ENCODE peak calls at places on chromosomes 2 and 18, in five cellular contexts. J is ascending aorta; Q is CD8-positive, alpha-beta T cell; U is HCT116; N is heart right ventricle. K is an unnamed sample. For H3K27me3, the result is how much of the 10 kb centered on the place peaks cover.

GRCh38 chr2:110768591-110768990 is 36.2 kb downstream of the ACOXL start:
- DNase-seq in J (no peak), Q (no peak), U (no peak), N (no peak), K (no peak)

GRCh38 chr2:144479659-144480058 is 40.3 kb downstream of the ZEB2 start:
- DNase-seq in J (no peak), Q (no peak), U (no peak), N (no peak), K (no peak)

GRCh38 chr2:106167067-106167466 is 27.0 kb downstream of the UXS1 start:
- DNase-seq in J (no peak), Q (no peak), U (no peak), N (no peak), K (no peak)

GRCh38 chr2:9748586-9748985 is 94.7 kb upstream of the TAF1B start:
- DNase-seq in J (no peak), Q (no peak), U (no peak), N (no peak), K (no peak)

GRCh38 chr2:113754989-113755689 is 1.3 kb downstream of the SLC35F5 start:
- DNase-seq in J (no peak), Q (no peak), U (no peak), N (no peak), K (no peak)

GRCh38 chr2:38601463-38602135 is 1.1 kb downstream of the HNRNPLL start:
- DNase-seq in J (no peak), Q (no peak), U (no peak), N (no peak), K (no peak)

GRCh38 chr2:46216213-46216612 is 81.0 kb upstream of the EPAS1 start:
- DNase-seq in J (no peak), Q (no peak), U (no peak), N (no peak), K (peak)

GRCh38 chr2:239328306-239329191 is 72.3 kb downstream of the HDAC4 start:
- DNase-seq in J (no peak), Q (no peak), U (no peak), N (peak), K (peak)

GRCh38 chr18:11119962-11120361 is 29.4 kb downstream of the PIEZO2 start:
- DNase-seq in J (no peak), Q (no peak), U (no peak), N (no peak), K (no peak)

GRCh38 chr2:240435457-240435954 is at the start of gene GPC1:
- DNase-seq in J (no peak), Q (peak), U (peak), N (peak), K (no peak)

GRCh38 chr2:55771612-55772011 is 78.0 kb upstream of the PNPT1 start:
- DNase-seq in J (no peak), Q (no peak), U (peak), N (no peak), K (no peak)

GRCh38 chr2:217839073-217839749 is 163.6 kb downstream of the TNS1 start:
- DNase-seq in J (no peak), Q (no peak), U (no peak), N (no peak), K (no peak)

GRCh38 chr2:39437522-39438296 is 624 bp upstream of the MAP4K3 start:
- DNase-seq in J (no peak), Q (peak), U (peak), N (peak), K (no peak)

GRCh38 chr2:86786001-86786536 is 4.6 kb downstream of the CD8A start:
- DNase-seq in J (no peak), Q (peak), U (no peak), N (no peak), K (no peak)

GRCh38 chr18:76437910-76438309 is 57.1 kb downstream of the ZNF516 start:
- DNase-seq in J (no peak), Q (no peak), U (no peak), N (no peak), K (no peak)

GRCh38 chr2:62631160-62632085 is 74.1 kb upstream of the EHBP1 start:
- DNase-seq in J (no peak), Q (no peak), U (no peak), N (no peak), K (no peak)

GRCh38 chr2:126761981-126762878 is 106.3 kb downstream of the GYPC start:
- DNase-seq in J (no peak), Q (peak), U (no peak), N (no peak), K (no peak)

GRCh38 chr2:162478721-162479129 is 134.8 kb downstream of the GCA start:
- DNase-seq in J (no peak), Q (no peak), U (no peak), N (no peak), K (no peak)

GRCh38 chr2:118593257-118593656 is 254.2 kb downstream of the EN1 start:
- DNase-seq in J (no peak), Q (no peak), U (no peak), N (no peak), K (no peak)

GRCh38 chr18:56598422-56598821 is 40.0 kb downstream of the TXNL1 start:
- DNase-seq in J (no peak), Q (no peak), U (no peak), N (no peak), K (no peak)

GRCh38 chr2:128593518-128594272 is 275.0 kb upstream of the HS6ST1 start:
- DNase-seq in J (no peak), Q (no peak), U (no peak), N (peak), K (no peak)

GRCh38 chr2:108978709-108979111 is 10.3 kb downstream of the EDAR start:
- DNase-seq in J (no peak), Q (no peak), U (no peak), N (no peak), K (no peak)

GRCh38 chr2:47559079-47559684 is 156.2 kb downstream of the MSH2 start:
- DNase-seq in J (no peak), Q (no peak), U (no peak), N (no peak), K (no peak)

GRCh38 chr2:29213871-29214341 is 98.7 kb downstream of the CLIP4 start:
- DNase-seq in J (no peak), Q (no peak), U (no peak), N (no peak), K (no peak)

GRCh38 chr2:145190031-145190703 is 670.2 kb upstream of the ZEB2 start:
- DNase-seq in J (no peak), Q (no peak), U (no peak), N (no peak), K (no peak)

GRCh38 chr2:197189770-197190434 is 120.7 kb downstream of the ANKRD44 start:
- DNase-seq in J (no peak), Q (no peak), U (no peak), N (no peak), K (no peak)

GRCh38 chr2:85585781-85586105 is 1.5 kb downstream of the VAMP5 start:
- DNase-seq in J (no peak), Q (no peak), U (no peak), N (no peak), K (no peak)

GRCh38 chr2:74739733-74740241 is 85.7 kb downstream of the SEMA4F start:
- DNase-seq in J (no peak), Q (no peak), U (no peak), N (no peak), K (no peak)

GRCh38 chr18:24051256-24051947 is 36.8 kb downstream of the TTC39C start:
- DNase-seq in J (no peak), Q (no peak), U (no peak), N (no peak), K (no peak)

GRCh38 chr2:173415663-173416469 is 61.2 kb downstream of the CDCA7 start:
- DNase-seq in J (no peak), Q (no peak), U (no peak), N (no peak), K (no peak)

GRCh38 chr2:173417801-173418200 is 63.1 kb downstream of the CDCA7 start:
- DNase-seq in J (no peak), Q (no peak), U (no peak), N (no peak), K (no peak)

GRCh38 chr2:173417341-173417740 is 62.7 kb downstream of the CDCA7 start:
- DNase-seq in J (no peak), Q (no peak), U (no peak), N (no peak), K (no peak)

GRCh38 chr2:173412628-173413027 is 58.0 kb downstream of the CDCA7 start:
- DNase-seq in J (no peak), Q (no peak), U (no peak), N (no peak), K (no peak)

DNA sequence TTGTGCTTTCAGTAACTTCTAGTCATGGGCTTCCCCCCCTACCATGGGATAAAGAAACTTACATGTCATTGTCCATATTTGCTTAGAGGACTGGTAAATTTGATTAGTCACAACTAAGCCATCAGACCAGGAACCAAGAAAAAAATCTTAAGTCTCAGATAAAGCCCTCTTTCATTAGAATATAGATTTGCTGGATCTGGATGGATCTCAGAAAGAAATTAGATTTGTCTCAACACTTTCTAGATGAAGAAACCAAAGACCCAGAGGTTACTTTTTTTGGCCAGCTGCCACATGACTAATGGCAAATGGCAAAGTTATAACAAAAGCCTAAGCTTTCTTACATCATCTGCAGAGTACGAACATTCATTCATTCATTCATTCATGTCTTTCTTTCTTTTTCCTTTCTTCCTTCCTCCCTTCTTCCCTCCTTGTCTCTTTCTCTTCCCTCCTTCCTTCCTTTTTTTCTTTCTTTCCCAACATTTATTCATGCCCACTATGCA is 60.2 kb downstream of the CDCA7 start:
- DNase-seq in J (no peak), Q (no peak), U (no peak), N (no peak), K (no peak)
- H3K27ac ChIP-seq in J (no peak), Q (no peak), U (no peak), N (no peak), K (no peak)

GRCh38 chr2:15633971-15634346 is 42.3 kb downstream of the DDX1 start:
- DNase-seq in J (no peak), Q (no peak), U (no peak), N (no peak), K (no peak)
- TF ChIP-seq CTCF in J (no peak), Q (no peak), U (no peak), N (no peak), K (no peak)

GRCh38 chr2:219125886-219126270 is 34.7 kb downstream of the NHEJ1 start:
- DNase-seq in J (no peak), Q (no peak), U (no peak), N (no peak), K (no peak)
- H3K27me3 ChIP-seq in J (under half), Q (under half), U (under half), N (under half), K (under half)

GRCh38 chr2:8137801-8138200 is 544.1 kb upstream of the ID2 start:
- DNase-seq in J (no peak), Q (no peak), U (no peak), N (no peak), K (no peak)

GRCh38 chr2:8138923-8139667 is 542.8 kb upstream of the ID2 start:
- DNase-seq in J (no peak), Q (no peak), U (no peak), N (no peak), K (no peak)

GRCh38 chr2:8141079-8141762 is 540.6 kb upstream of the ID2 start:
- DNase-seq in J (no peak), Q (no peak), U (no peak), N (no peak), K (no peak)

GRCh38 chr2:8138525-8138922 is 543.3 kb upstream of the ID2 start:
- DNase-seq in J (no peak), Q (no peak), U (no peak), N (no peak), K (no peak)

DNA sequence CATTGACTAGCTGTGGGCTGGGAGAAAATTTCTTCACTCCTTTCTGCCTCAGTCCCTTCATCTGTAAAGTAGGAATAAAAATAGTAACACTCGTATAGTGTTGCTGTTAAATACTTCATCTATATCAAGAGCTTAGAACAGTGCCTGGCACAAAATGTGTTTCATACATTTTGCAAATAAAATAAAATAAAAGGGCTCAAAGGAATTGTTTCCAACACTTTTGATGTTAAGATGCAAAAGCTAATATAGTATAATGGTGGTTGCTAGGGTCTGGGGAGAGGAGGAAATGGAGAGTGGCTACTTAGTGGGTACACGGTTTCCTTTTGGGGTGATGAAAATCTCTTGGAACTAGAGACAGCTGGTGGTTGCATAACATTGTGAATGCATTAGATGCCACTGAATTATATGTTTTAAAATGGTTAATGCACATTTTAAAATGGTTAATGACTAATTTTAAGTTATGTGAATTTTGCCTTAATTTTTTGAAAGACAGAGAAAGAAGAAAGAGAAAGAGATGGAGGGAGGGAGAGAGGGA is 542.1 kb upstream of the ID2 start:
- DNase-seq in J (no peak), Q (no peak), U (no peak), N (no peak), K (no peak)
- H3K27ac ChIP-seq in J (peak), Q (no peak), U (no peak), N (peak), K (peak)

GRCh38 chr2:52976132-52976949 is 791.3 kb upstream of the CHAC2 start:
- DNase-seq in J (no peak), Q (no peak), U (peak), N (no peak), K (peak)
- TF ChIP-seq CTCF in J (peak), Q (no peak), U (peak), N (peak), K (peak)

GRCh38 chr2:222120933-222121332 is 177.9 kb downstream of the PAX3 start:
- DNase-seq in J (no peak), Q (no peak), U (no peak), N (no peak), K (no peak)
- H3K27me3 ChIP-seq in J (under half), Q (under half), U (under half), N (under half), K (under half)

GRCh38 chr2:44745922-44746321 is 195.6 kb upstream of the SIX3 start:
- DNase-seq in J (no peak), Q (no peak), U (no peak), N (no peak), K (no peak)
- H3K27ac ChIP-seq in J (no peak), Q (no peak), U (no peak), N (no peak), K (no peak)

K was measured in AG04450.